ENCODE peak calls at places on chromosomes 11 and 22, in ten cellular contexts. One of them, this sample, is unnamed.

GRCh38 chr11:113705871-113706654 is at the start of gene TMPRSS5:
- DNase-seq in effector memory CD8-positive, alpha-beta T cell: no peak
- DNase-seq in NCI-H774: no peak
- DNase-seq in amniotic stem cell: no peak
- DNase-seq in CD4-positive, alpha-beta T cell: no peak
- DNase-seq in hypothalamus: peak
- DNase-seq in IMR-90: no peak
- DNase-seq in psoas muscle: no peak
- DNase-seq in EL: no peak
- DNase-seq in CD4-positive, alpha-beta memory T cell: no peak
- DNase-seq in this sample: no peak

GRCh38 chr11:91804057-91804456 is 420.6 kb upstream of the FAT3 start:
- DNase-seq in amniotic stem cell: no peak
- DNase-seq in CD4-positive, alpha-beta T cell: no peak
- DNase-seq in effector memory CD8-positive, alpha-beta T cell: no peak
- DNase-seq in EL: no peak
- DNase-seq in NCI-H774: no peak
- DNase-seq in CD4-positive, alpha-beta memory T cell: no peak
- DNase-seq in hypothalamus: no peak
- DNase-seq in psoas muscle: no peak
- DNase-seq in IMR-90: no peak
- DNase-seq in this sample: no peak

GRCh38 chr11:120942701-120943100 is 81.2 kb upstream of the TBCEL start:
- DNase-seq in hypothalamus: no peak
- DNase-seq in EL: no peak
- DNase-seq in NCI-H774: no peak
- DNase-seq in amniotic stem cell: no peak
- DNase-seq in CD4-positive, alpha-beta memory T cell: no peak
- DNase-seq in effector memory CD8-positive, alpha-beta T cell: no peak
- DNase-seq in psoas muscle: no peak
- DNase-seq in CD4-positive, alpha-beta T cell: no peak
- DNase-seq in IMR-90: no peak
- DNase-seq in this sample: no peak

GRCh38 chr22:19723165-19723989 is at the start of gene GP1BB:
- DNase-seq in hypothalamus: no peak
- DNase-seq in EL: no peak
- DNase-seq in CD4-positive, alpha-beta memory T cell: no peak
- DNase-seq in psoas muscle: no peak
- DNase-seq in NCI-H774: no peak
- DNase-seq in amniotic stem cell: no peak
- DNase-seq in CD4-positive, alpha-beta T cell: no peak
- DNase-seq in effector memory CD8-positive, alpha-beta T cell: no peak
- DNase-seq in IMR-90: no peak
- DNase-seq in this sample: no peak

GRCh38 chr11:69002101-69002742 is 10.8 kb downstream of the MRGPRF start:
- DNase-seq in effector memory CD8-positive, alpha-beta T cell: no peak
- DNase-seq in IMR-90: no peak
- DNase-seq in amniotic stem cell: no peak
- DNase-seq in NCI-H774: no peak
- DNase-seq in hypothalamus: no peak
- DNase-seq in EL: no peak
- DNase-seq in CD4-positive, alpha-beta memory T cell: no peak
- DNase-seq in psoas muscle: no peak
- DNase-seq in CD4-positive, alpha-beta T cell: no peak
- DNase-seq in this sample: no peak

GRCh38 chr11:77668760-77669159 is 31.2 kb upstream of the CLNS1A start:
- DNase-seq in hypothalamus: no peak
- DNase-seq in NCI-H774: no peak
- DNase-seq in CD4-positive, alpha-beta T cell: no peak
- DNase-seq in IMR-90: peak
- DNase-seq in CD4-positive, alpha-beta memory T cell: no peak
- DNase-seq in EL: peak
- DNase-seq in psoas muscle: no peak
- DNase-seq in effector memory CD8-positive, alpha-beta T cell: no peak
- DNase-seq in amniotic stem cell: no peak
- DNase-seq in this sample: no peak

GRCh38 chr11:74478877-74479276 is 11.5 kb upstream of the KCNE3 start:
- DNase-seq in psoas muscle: no peak
- DNase-seq in amniotic stem cell: no peak
- DNase-seq in effector memory CD8-positive, alpha-beta T cell: no peak
- DNase-seq in NCI-H774: no peak
- DNase-seq in EL: no peak
- DNase-seq in hypothalamus: no peak
- DNase-seq in CD4-positive, alpha-beta T cell: no peak
- DNase-seq in IMR-90: no peak
- DNase-seq in CD4-positive, alpha-beta memory T cell: no peak
- DNase-seq in this sample: no peak

GRCh38 chr11:11961399-11962028 is 46.9 kb downstream of the DKK3 start:
- DNase-seq in EL: no peak
- DNase-seq in amniotic stem cell: no peak
- DNase-seq in psoas muscle: no peak
- DNase-seq in effector memory CD8-positive, alpha-beta T cell: no peak
- DNase-seq in CD4-positive, alpha-beta memory T cell: no peak
- DNase-seq in hypothalamus: no peak
- DNase-seq in CD4-positive, alpha-beta T cell: no peak
- DNase-seq in IMR-90: no peak
- DNase-seq in NCI-H774: no peak
- DNase-seq in this sample: no peak

GRCh38 chr11:111479666-111480065 is 32.5 kb downstream of the BTG4 start:
- DNase-seq in hypothalamus: no peak
- DNase-seq in effector memory CD8-positive, alpha-beta T cell: no peak
- DNase-seq in CD4-positive, alpha-beta T cell: no peak
- DNase-seq in amniotic stem cell: no peak
- DNase-seq in CD4-positive, alpha-beta memory T cell: no peak
- DNase-seq in IMR-90: no peak
- DNase-seq in EL: no peak
- DNase-seq in psoas muscle: no peak
- DNase-seq in NCI-H774: no peak
- DNase-seq in this sample: no peak

GRCh38 chr11:62431171-62431895 is 12.5 kb downstream of the SCGB1A1 start:
- DNase-seq in amniotic stem cell: peak
- DNase-seq in IMR-90: peak
- DNase-seq in CD4-positive, alpha-beta T cell: no peak
- DNase-seq in EL: peak
- DNase-seq in CD4-positive, alpha-beta memory T cell: no peak
- DNase-seq in effector memory CD8-positive, alpha-beta T cell: no peak
- DNase-seq in NCI-H774: no peak
- DNase-seq in hypothalamus: no peak
- DNase-seq in psoas muscle: no peak
- DNase-seq in this sample: no peak